ENCODE peak calls at places on chromosomes 7 and 10, in seven cellular contexts. U, E, S, H, M, C and O are unnamed samples. For H3K36me3, the result is how much of the 10 kb centered on the place peaks cover.

GRCh38 chr7:105429746-105430612 is 41.3 kb upstream of the SRPK2 start:
- DNase-seq in U (no peak), H (peak), S (no peak), E (peak), M (peak), C (peak), O (peak)

GRCh38 chr10:24374134-24374915 is 165.4 kb downstream of the KIAA1217 start:
- DNase-seq in H (no peak), E (no peak), M (no peak), U (no peak), S (no peak), C (no peak), O (no peak)

GRCh38 chr7:24732646-24733413 is 24.4 kb downstream of the GSDME start:
- DNase-seq in E (no peak), S (no peak), C (peak), U (no peak), M (peak), H (no peak), O (no peak)

GRCh38 chr7:46554688-46555422 is 633.8 kb upstream of the IGFBP3 start:
- DNase-seq in E (no peak), M (no peak), H (no peak), S (no peak), C (no peak), U (no peak), O (no peak)

GRCh38 chr7:156942708-156943090 is 6.8 kb upstream of the NOM1 start:
- DNase-seq in U (no peak), H (peak), E (no peak), S (no peak), C (no peak), M (no peak), O (no peak)

GRCh38 chr10:84196083-84196482 is 1.7 kb downstream of the CDHR1 start:
- DNase-seq in C (no peak), U (no peak), S (no peak), H (no peak), M (no peak), E (no peak), O (no peak)

GRCh38 chr7:138116156-138116555 is 39.9 kb downstream of the AKR1D1 start:
- DNase-seq in M (no peak), U (no peak), H (no peak), E (no peak), S (no peak), C (no peak), O (no peak)

GRCh38 chr7:28656529-28656928 is 244.2 kb downstream of the CREB5 start:
- DNase-seq in H (no peak), C (no peak), U (no peak), S (no peak), M (no peak), E (no peak), O (no peak)

GRCh38 chr7:75054744-75055527 is 18.7 kb downstream of the RCC1L start:
- DNase-seq in U (no peak), H (no peak), C (peak), E (peak), S (no peak), M (peak), O (no peak)

GRCh38 chr10:122127943-122128342 is 139.0 kb downstream of the TACC2 start:
- DNase-seq in E (no peak), U (no peak), C (peak), M (peak), H (no peak), S (no peak), O (no peak)

GRCh38 chr7:159070422-159071148 is 74.1 kb downstream of the VIPR2 start:
- DNase-seq in H (no peak), C (no peak), M (no peak), E (no peak), S (no peak), U (no peak), O (no peak)

GRCh38 chr10:6995339-6995738 is 415.3 kb upstream of the PRKCQ start:
- DNase-seq in H (no peak), M (no peak), E (no peak), U (no peak), C (no peak), S (no peak), O (no peak)

GRCh38 chr10:99964791-99965190 is 45.0 kb downstream of the DNMBP start:
- DNase-seq in C (no peak), U (no peak), H (no peak), S (no peak), E (no peak), M (no peak), O (no peak)

GRCh38 chr7:95840953-95841950 is 68.9 kb downstream of the DYNC1I1 start:
- DNase-seq in H (no peak), C (no peak), E (no peak), U (no peak), S (no peak), M (no peak), O (no peak)

GRCh38 chr7:101927389-101928306 is 110.2 kb downstream of the CUX1 start:
- DNase-seq in C (no peak), E (no peak), H (no peak), S (no peak), U (no peak), M (no peak), O (no peak)

GRCh38 chr7:106354822-106355221 is 70.0 kb upstream of the NAMPT start:
- DNase-seq in C (no peak), M (no peak), E (no peak), U (no peak), H (no peak), S (no peak), O (no peak)

GRCh38 chr7:130127404-130128395 is 57.4 kb downstream of the KLHDC10 start:
- DNase-seq in E (no peak), M (no peak), H (no peak), U (no peak), C (no peak), S (no peak), O (no peak)

GRCh38 chr10:71077143-71077581 is 135.2 kb upstream of the UNC5B start:
- DNase-seq in E (no peak), U (peak), M (peak), H (no peak), C (no peak), S (peak), O (peak)

GRCh38 chr7:43077732-43078391 is 34.6 kb upstream of the HECW1 start:
- DNase-seq in E (no peak), H (no peak), C (peak), U (no peak), S (no peak), M (no peak), O (no peak)

GRCh38 chr10:49661291-49661856 is 18.1 kb upstream of the C10orf53 start:
- DNase-seq in H (no peak), M (no peak), E (no peak), S (no peak), U (no peak), C (no peak), O (no peak)

GRCh38 chr7:73833251-73833919 is 2.6 kb downstream of the CLDN4 start:
- DNase-seq in M (no peak), U (no peak), E (no peak), S (no peak), H (peak), C (peak), O (no peak)

GRCh38 chr7:47453093-47454056 is 128.5 kb downstream of the TNS3 start:
- DNase-seq in M (peak), E (peak), S (peak), H (peak), C (peak), U (no peak), O (peak)

GRCh38 chr7:31488562-31489203 is 25.2 kb upstream of the ITPRID1 start:
- DNase-seq in H (no peak), M (peak), U (no peak), E (no peak), C (peak), S (peak), O (no peak)

GRCh38 chr7:30548762-30549344 is 44.2 kb upstream of the GGCT start:
- DNase-seq in H (peak), E (peak), S (peak), C (peak), U (no peak), M (peak), O (peak)

GRCh38 chr10:118957966-118958365 is 71.5 kb upstream of the NANOS1 start:
- DNase-seq in C (no peak), H (no peak), M (peak), E (peak), S (peak), U (peak), O (no peak)

GRCh38 chr7:116434820-116435341 is 64.7 kb upstream of the CAV2 start:
- DNase-seq in C (no peak), S (no peak), E (no peak), M (no peak), H (no peak), U (no peak), O (no peak)

GRCh38 chr10:35640951-35641429 is 1.1 kb downstream of the FZD8 start:
- DNase-seq in H (peak), M (peak), C (peak), S (peak), E (peak), U (no peak), O (peak)

GRCh38 chr10:88232029-88232895 is 350.9 kb downstream of the RNLS start:
- DNase-seq in C (peak), S (no peak), M (no peak), U (no peak), E (peak), H (peak), O (no peak)

GRCh38 chr10:47359626-47360418 is 11.7 kb downstream of the RBP3 start:
- DNase-seq in S (no peak), H (no peak), C (no peak), M (no peak), U (no peak), E (no peak), O (peak)

GRCh38 chr7:100893910-100894763 is 1.6 kb downstream of the ACHE start:
- DNase-seq in U (no peak), H (peak), M (peak), C (no peak), E (no peak), S (no peak), O (no peak)

GRCh38 chr10:64257704-64258103 is 736.5 kb downstream of the REEP3 start:
- DNase-seq in S (no peak), U (no peak), H (no peak), C (no peak), M (no peak), E (no peak), O (no peak)

GRCh38 chr7:139753079-139753692 is 24.6 kb downstream of the HIPK2 start:
- DNase-seq in H (no peak), E (no peak), C (no peak), S (no peak), U (no peak), M (no peak), O (no peak)

GRCh38 chr7:84216477-84216876 is 21.9 kb upstream of the SEMA3A start:
- DNase-seq in C (no peak), M (no peak), E (no peak), U (no peak), H (no peak), S (no peak), O (no peak)
- H3K27ac ChIP-seq in C (no peak), M (no peak), E (no peak), U (no peak), H (no peak), S (no peak), O (no peak)

GRCh38 chr10:97940534-97940933 is 89.9 kb downstream of the CRTAC1 start:
- DNase-seq in S (no peak), M (no peak), U (no peak), C (no peak), E (no peak), H (no peak), O (no peak)
- TF ChIP-seq POLR2A in S (no peak), M (no peak), U (no peak), C (no peak), E (no peak), H (no peak), O (no peak)

DNA sequence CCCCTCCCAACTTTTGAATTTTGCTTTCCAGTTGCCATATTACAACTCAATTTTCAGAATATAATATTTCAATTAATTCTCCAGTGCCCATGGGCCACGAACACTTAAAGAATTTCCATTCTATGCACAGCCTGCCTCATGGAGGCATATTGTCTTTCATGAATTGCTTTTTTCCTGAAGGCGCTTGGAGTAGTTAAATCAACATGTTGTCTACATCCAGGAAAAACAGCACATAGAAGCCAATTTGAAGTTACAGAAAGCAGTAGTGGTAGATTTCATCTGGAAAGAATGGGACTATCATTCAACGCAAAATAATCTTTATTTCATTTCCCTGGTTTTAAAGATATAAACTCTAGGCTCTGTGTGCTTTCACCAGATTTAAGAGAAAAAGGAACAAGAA is 106.0 kb downstream of the NRP1 start:
- DNase-seq in H (no peak), S (no peak), E (no peak), U (no peak), M (no peak), C (no peak), O (no peak)
- H3K36me3 ChIP-seq in H (under half), S (under half), E (under half), U (under half), M (under half), C (under half), O (under half)

GRCh38 chr7:125663961-125664360 is 734.3 kb upstream of the POT1 start:
- DNase-seq in S (no peak), C (no peak), M (no peak), U (no peak), E (no peak), H (no peak), O (no peak)

GRCh38 chr7:125670926-125671572 is 741.4 kb upstream of the POT1 start:
- DNase-seq in U (no peak), H (no peak), C (no peak), S (no peak), E (no peak), M (no peak), O (no peak)

DNA sequence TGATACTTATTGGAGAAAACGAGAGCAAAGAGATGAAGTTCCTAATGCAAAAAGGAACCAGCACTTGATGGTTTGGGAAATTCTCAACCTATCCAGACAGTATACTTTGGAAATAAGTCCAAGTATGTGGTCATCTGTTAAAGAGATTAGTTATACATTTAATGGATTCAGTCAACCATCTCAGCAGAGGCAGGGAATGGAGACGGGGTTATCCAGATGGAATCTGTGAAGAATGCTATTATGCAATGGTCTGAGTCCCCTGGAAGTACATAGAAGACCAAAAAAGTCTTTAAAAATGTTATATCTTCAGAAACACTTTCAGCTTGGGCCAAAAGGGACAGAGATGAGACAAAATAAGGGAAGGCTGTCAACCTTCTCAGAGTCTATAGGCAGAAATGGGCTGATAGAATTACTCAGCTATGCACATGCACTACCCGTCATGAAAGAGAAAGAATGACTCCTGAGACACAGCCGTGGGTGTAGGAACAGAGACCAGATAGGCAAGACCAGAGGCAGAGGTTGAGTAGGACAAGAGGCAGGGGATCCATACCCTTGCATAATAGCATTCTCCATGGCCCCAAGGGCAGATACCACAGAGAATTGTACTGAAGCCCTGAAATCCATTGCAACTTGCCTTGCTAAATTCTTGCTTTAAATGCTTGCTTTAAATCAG is 738.8 kb upstream of the POT1 start:
- DNase-seq in H (no peak), U (no peak), C (no peak), S (no peak), E (no peak), M (no peak), O (no peak)
- H3K27ac ChIP-seq in H (no peak), U (no peak), C (no peak), S (no peak), E (no peak), M (no peak), O (no peak)

GRCh38 chr10:45410807-45411606 is 37.0 kb downstream of the ALOX5 start:
- DNase-seq in H (no peak), U (no peak), S (no peak), C (no peak), M (no peak), E (no peak), O (no peak)
- TF ChIP-seq POLR2A in H (no peak), U (no peak), S (no peak), C (no peak), M (no peak), E (no peak), O (no peak)

DNA sequence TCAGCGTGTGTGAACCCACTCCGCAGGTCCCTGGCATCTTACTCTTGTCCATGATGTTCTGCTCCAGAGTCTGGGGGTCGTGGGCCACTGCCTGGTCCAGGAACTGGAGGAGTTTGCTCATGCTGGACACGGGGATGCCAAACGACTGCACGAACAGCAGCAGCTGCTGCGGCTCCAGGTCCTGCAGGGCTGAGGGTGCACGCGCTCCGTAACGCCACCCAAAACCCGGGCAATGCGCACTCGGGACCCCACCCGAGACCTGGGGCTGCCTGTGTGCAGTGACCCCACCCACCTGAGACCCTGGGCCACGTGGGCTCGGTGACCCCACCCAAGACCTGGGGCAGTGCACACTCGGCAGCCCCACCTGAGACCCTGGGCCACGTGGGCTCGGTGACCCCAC is 22.0 kb upstream of the MICALL2 start:
- DNase-seq in S (no peak), H (no peak), C (no peak), E (no peak), M (no peak), U (no peak), O (no peak)
- H3K36me3 ChIP-seq in S (under half), H (under half), C (half or more), E (under half), M (half or more), U (under half), O (under half)

GRCh38 chr10:107971973-107972372 is 807.5 kb upstream of the SORCS1 start:
- DNase-seq in U (no peak), M (no peak), C (no peak), S (no peak), H (no peak), E (no peak), O (no peak)

GRCh38 chr10:107966817-107967216 is 802.3 kb upstream of the SORCS1 start:
- DNase-seq in E (no peak), M (no peak), S (no peak), C (no peak), H (no peak), U (no peak), O (no peak)

GRCh38 chr10:107971411-107971810 is 806.9 kb upstream of the SORCS1 start:
- DNase-seq in U (no peak), E (no peak), M (no peak), S (no peak), C (no peak), H (no peak), O (no peak)

GRCh38 chr10:107969936-107970335 is 805.4 kb upstream of the SORCS1 start:
- DNase-seq in U (no peak), C (no peak), H (no peak), E (no peak), S (no peak), M (no peak), O (no peak)

DNA sequence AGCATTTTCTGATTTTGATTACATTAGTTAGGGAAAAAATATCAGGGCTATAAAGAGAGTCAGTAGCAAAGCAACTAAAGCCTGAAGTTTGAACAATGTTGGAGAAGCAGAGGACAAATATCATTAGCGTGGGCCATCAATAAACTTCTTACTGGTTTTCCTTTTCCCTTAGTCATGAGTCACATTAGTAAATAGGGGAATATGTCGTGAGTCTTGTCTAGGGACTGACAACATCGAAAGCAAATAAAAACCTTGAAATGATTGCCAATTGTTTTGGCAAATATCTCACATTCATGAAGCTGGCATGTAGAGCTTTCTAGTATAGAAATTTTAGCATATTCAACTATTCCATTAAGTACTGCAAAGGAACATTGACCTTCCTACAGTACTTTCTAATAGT is 806.0 kb upstream of the SORCS1 start:
- DNase-seq in H (no peak), M (no peak), E (no peak), U (no peak), S (no peak), C (no peak), O (no peak)
- H3K27ac ChIP-seq in H (no peak), M (no peak), E (no peak), U (no peak), S (no peak), C (no peak), O (no peak)

GRCh38 chr10:72354356-72355213 is at the start of gene DNAJB12:
- DNase-seq in U (no peak), E (peak), H (peak), C (peak), S (peak), M (peak), O (peak)
- TF ChIP-seq POLR2A in U (peak), E (peak), H (peak), C (peak), S (peak), M (peak), O (peak)

DNA sequence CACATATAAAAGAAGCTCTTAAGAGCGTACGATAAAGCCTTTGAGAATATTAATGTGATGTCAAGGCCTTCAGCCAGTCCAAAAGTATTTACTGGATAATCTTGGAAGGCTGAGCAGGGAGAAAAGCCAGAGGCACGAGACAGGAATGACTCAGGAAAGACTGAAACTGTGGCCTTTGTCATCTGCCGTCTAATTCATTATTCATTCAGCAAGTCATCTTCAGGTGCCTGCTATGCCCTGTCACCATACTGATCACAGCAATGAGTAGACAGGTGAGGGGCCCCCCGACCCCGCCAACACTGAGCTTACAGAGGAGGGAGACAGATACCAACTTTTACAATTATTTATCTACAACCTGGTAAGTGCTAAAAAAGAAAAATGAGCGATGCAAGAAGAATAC is 78.9 kb downstream of the VOPP1 start:
- DNase-seq in U (no peak), E (no peak), C (no peak), S (no peak), M (no peak), H (no peak), O (peak)
- H3K36me3 ChIP-seq in U (under half), E (under half), C (under half), S (under half), M (under half), H (under half), O (under half)